ENCODE peak calls at places on chromosome 10, in ten cellular contexts. K is fibroblast of pulmonary artery, W is PC-9, N is H1, R is right atrium auricular region, H is cardiac muscle cell, L is HepG2, O is foreskin fibroblast, U is breast epithelium, A is A549. B is an unnamed sample.

GRCh38 chr10:30832727-30833624 is 198.7 kb downstream of the ZNF438 start:
- DNase-seq in K (no peak), W (no peak), N (no peak), R (no peak), H (no peak), L (no peak), O (no peak), U (no peak), A (no peak), B (no peak)

GRCh38 chr10:84706875-84707274 is 378.5 kb downstream of the CCSER2 start:
- DNase-seq in K (no peak), W (no peak), N (no peak), R (no peak), H (no peak), L (no peak), O (no peak), U (no peak), A (no peak), B (no peak)

GRCh38 chr10:132397671-132398565 is 918 bp downstream of the PWWP2B start:
- DNase-seq in K (peak; percentile 34), W (peak; percentile 33), N (no peak), R (peak; percentile 81), H (peak; percentile 45), L (no peak), O (peak; percentile 59), U (no peak), A (no peak), B (no peak)

GRCh38 chr10:22573820-22574569 is 140.4 kb downstream of the PIP4K2A start:
- DNase-seq in K (peak; percentile 59), W (no peak), N (no peak), R (no peak), H (peak; percentile 45), L (peak; percentile 28), O (peak; percentile 21), U (no peak), A (peak; percentile 16), B (no peak)

GRCh38 chr10:16016688-16017087 is 156.4 kb upstream of the MINDY3 start:
- DNase-seq in K (no peak), W (no peak), N (no peak), R (no peak), H (no peak), L (no peak), O (no peak), U (no peak), A (no peak), B (no peak)

GRCh38 chr10:99964791-99965190 is 45.0 kb downstream of the DNMBP start:
- DNase-seq in K (peak; percentile 64), W (no peak), N (no peak), R (no peak), H (peak; percentile 58), L (no peak), O (no peak), U (no peak), A (no peak), B (no peak)

GRCh38 chr10:124287791-124288190 is 130.9 kb downstream of the OAT start:
- DNase-seq in K (no peak), W (no peak), N (no peak), R (no peak), H (no peak), L (no peak), O (no peak), U (peak; percentile 43), A (no peak), B (no peak)

GRCh38 chr10:135601-136464 is 578 bp downstream of the ZMYND11 start:
- DNase-seq in K (peak; percentile 49), W (peak; percentile 48), N (no peak), R (no peak), H (peak; percentile 59), L (peak; percentile 25), O (peak; percentile 44), U (peak; percentile 78), A (peak; percentile 58), B (no peak)

GRCh38 chr10:117549100-117549499 is 6.6 kb downstream of the EMX2 start:
- DNase-seq in K (no peak), W (no peak), N (no peak), R (no peak), H (no peak), L (no peak), O (no peak), U (no peak), A (no peak), B (no peak)

GRCh38 chr10:104376784-104377300 is 23.2 kb downstream of the CFAP58 start:
- DNase-seq in K (no peak), W (no peak), N (no peak), R (no peak), H (no peak), L (no peak), O (no peak), U (no peak), A (no peak), B (no peak)
- TF ChIP-seq CTCF in K (no peak), W (no peak), N (no peak), R (no peak), H (no peak), L (no peak), O (no peak), U (no peak), A (no peak), B (no peak)

DNA sequence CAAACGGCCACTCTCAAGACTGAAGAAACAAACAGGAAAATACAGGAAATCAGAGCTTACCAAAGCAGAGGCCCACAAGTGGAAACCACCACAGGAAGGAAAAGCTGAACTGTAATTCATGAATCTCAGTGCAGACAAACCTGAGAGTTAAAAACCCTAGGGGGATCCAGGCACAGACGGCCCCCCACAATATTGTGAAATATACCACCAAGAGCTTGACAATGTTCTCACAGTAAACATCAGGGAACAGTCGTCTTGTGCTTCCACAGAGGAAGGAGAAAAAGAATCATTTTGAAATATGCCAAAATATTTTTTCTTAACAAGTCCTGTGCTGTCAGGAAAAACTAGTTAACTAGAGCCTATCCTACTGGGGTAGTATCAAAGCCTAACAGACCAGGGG is 68.2 kb upstream of the NRG3 start:
- DNase-seq in K (no peak), W (no peak), N (no peak), R (no peak), H (no peak), L (no peak), O (no peak), U (no peak), A (no peak), B (no peak)
- TF ChIP-seq CTCF in K (no peak), W (no peak), N (no peak), R (no peak), H (no peak), L (no peak), O (no peak), U (no peak), A (no peak), B (no peak)

GRCh38 chr10:58393317-58393716 is 8.1 kb downstream of the TFAM start:
- DNase-seq in K (peak; percentile 29), W (no peak), N (no peak), R (no peak), H (peak; percentile 38), L (no peak), O (no peak), U (no peak), A (no peak), B (no peak)
- TF ChIP-seq CTCF in K (peak; percentile 20), W (peak; percentile 26), N (no peak), R (no peak), H (no peak), L (no peak), O (peak; percentile 4), U (no peak), A (peak; percentile 19), B (peak; percentile 1)

GRCh38 chr10:7327885-7328284 is 82.9 kb downstream of the SFMBT2 start:
- DNase-seq in K (no peak), W (no peak), N (no peak), R (no peak), H (no peak), L (no peak), O (no peak), U (no peak), A (no peak), B (no peak)

GRCh38 chr10:7333995-7334964 is 76.6 kb downstream of the SFMBT2 start:
- DNase-seq in K (peak; percentile 4), W (no peak), N (no peak), R (no peak), H (peak; percentile 35), L (no peak), O (no peak), U (no peak), A (no peak), B (no peak)

GRCh38 chr10:7329219-7329618 is 81.6 kb downstream of the SFMBT2 start:
- DNase-seq in K (no peak), W (no peak), N (no peak), R (no peak), H (no peak), L (no peak), O (no peak), U (no peak), A (no peak), B (no peak)
- TF ChIP-seq CTCF in K (no peak), W (no peak), N (no peak), R (no peak), H (no peak), L (no peak), O (no peak), U (no peak), A (no peak), B (no peak)